ENCODE peak calls at places on chromosome 10, in eight cellular contexts. N is Peyer's patch, X is DMS153, J is AG08395, M is cortex of kidney, V is fibroblast of mammary gland, B is coronary artery, D is T-helper 9 cell. P is an unnamed sample.
A peak's percentile ranks its signal among the peaks of the same experiment; 100 is the strongest.

GRCh38 chr10:113094114-113094486 is 144.1 kb downstream of the TCF7L2 start:
- DNase-seq in D (no peak), J (no peak), N (no peak), X (no peak), B (no peak), V (peak; percentile 62), M (no peak), P (no peak)

GRCh38 chr10:110613341-110613995 is 30.7 kb upstream of the RBM20 start:
- DNase-seq in D (no peak), X (no peak), J (no peak), V (no peak), N (no peak), M (no peak), B (no peak), P (no peak)

GRCh38 chr10:2850202-2850601 is 217.1 kb upstream of the PFKP start:
- DNase-seq in N (no peak), M (no peak), J (no peak), D (no peak), V (no peak), B (no peak), X (no peak), P (no peak)

GRCh38 chr10:124674768-124675222 is 69.4 kb downstream of the FAM53B start:
- DNase-seq in N (no peak), D (no peak), J (no peak), M (no peak), X (no peak), V (no peak), B (no peak), P (peak; percentile 79)

GRCh38 chr10:89367529-89367928 is 10.3 kb upstream of the IFIT1B start:
- DNase-seq in J (peak; percentile 4), X (no peak), D (no peak), B (no peak), V (no peak), N (no peak), M (no peak), P (no peak)

GRCh38 chr10:23702977-23703414 is 264.1 kb downstream of the OTUD1 start:
- DNase-seq in D (peak; percentile 22), X (no peak), N (no peak), J (peak; percentile 41), M (no peak), V (peak; percentile 70), B (no peak), P (peak; percentile 93)

GRCh38 chr10:33509231-33509871 is 174.9 kb upstream of the NRP1 start:
- DNase-seq in D (no peak), N (no peak), M (no peak), J (peak; percentile 79), B (no peak), V (peak; percentile 84), X (peak; percentile 52), P (peak; percentile 88)

GRCh38 chr10:103120977-103121735 is 71.9 kb downstream of the NT5C2 start:
- DNase-seq in V (peak; percentile 42), D (no peak), B (no peak), N (no peak), J (no peak), M (no peak), X (no peak), P (no peak)

GRCh38 chr10:72276013-72276387 is 2.3 kb downstream of the DDIT4 start:
- DNase-seq in V (peak; percentile 47), J (no peak), M (no peak), X (peak; percentile 32), B (no peak), N (no peak), D (no peak), P (no peak)

GRCh38 chr10:109961181-109962001 is 38.1 kb upstream of the XPNPEP1 start:
- DNase-seq in V (peak; percentile 73), N (no peak), M (no peak), D (no peak), J (no peak), X (peak; percentile 82), B (no peak), P (peak; percentile 82)

GRCh38 chr10:113045155-113046055 is 95.4 kb downstream of the TCF7L2 start:
- DNase-seq in B (no peak), J (peak; percentile 87), N (no peak), D (no peak), V (peak; percentile 92), X (no peak), M (no peak), P (no peak)

GRCh38 chr10:85317827-85318226 is 989.4 kb downstream of the CCSER2 start:
- DNase-seq in D (no peak), X (no peak), J (no peak), N (no peak), V (no peak), M (no peak), B (no peak), P (no peak)

GRCh38 chr10:123472606-123473005 is 193.5 kb upstream of the GPR26 start:
- DNase-seq in N (no peak), X (no peak), V (no peak), B (no peak), M (no peak), J (no peak), D (no peak), P (peak; percentile 85)

GRCh38 chr10:1247598-1248261 is 191.5 kb downstream of the WDR37 start:
- DNase-seq in B (no peak), D (no peak), M (no peak), J (no peak), V (no peak), N (peak; percentile 29), X (no peak), P (no peak)

GRCh38 chr10:79098596-79099015 is 29.8 kb downstream of the ZMIZ1 start:
- DNase-seq in B (no peak), V (peak; percentile 45), N (no peak), X (no peak), J (peak; percentile 54), M (no peak), D (no peak), P (no peak)

GRCh38 chr10:132351611-132352010 is 19.6 kb downstream of the LRRC27 start:
- DNase-seq in M (no peak), X (no peak), N (no peak), J (no peak), B (no peak), V (no peak), D (no peak), P (no peak)

GRCh38 chr10:104322416-104322782 is 15.9 kb downstream of the ITPRIP start:
- DNase-seq in M (no peak), D (no peak), B (no peak), X (peak; percentile 50), V (no peak), J (no peak), N (no peak), P (no peak)

GRCh38 chr10:74870191-74870590 is 43.8 kb downstream of the KAT6B start:
- DNase-seq in N (no peak), D (no peak), X (no peak), J (no peak), B (no peak), M (no peak), V (no peak), P (no peak)

GRCh38 chr10:110275140-110275729 is 29.5 kb downstream of the SMNDC1 start:
- DNase-seq in B (no peak), D (no peak), J (no peak), V (no peak), X (no peak), N (no peak), M (no peak), P (no peak)

GRCh38 chr10:307659-308058 is 172.4 kb downstream of the ZMYND11 start:
- DNase-seq in B (no peak), N (no peak), D (no peak), M (no peak), V (no peak), X (no peak), J (no peak), P (no peak)

GRCh38 chr10:36172574-36172973 is 530.5 kb upstream of the FZD8 start:
- DNase-seq in X (no peak), B (no peak), N (no peak), D (no peak), M (no peak), V (peak; percentile 46), J (peak; percentile 33), P (peak; percentile 77)

GRCh38 chr10:117736655-117737054 is 194.1 kb downstream of the EMX2 start:
- DNase-seq in X (no peak), M (no peak), J (peak; percentile 63), D (no peak), V (peak; percentile 4), B (no peak), N (no peak), P (no peak)

GRCh38 chr10:72243822-72244437 is 27.9 kb upstream of the ASCC1 start:
- DNase-seq in M (no peak), X (no peak), D (no peak), V (peak; percentile 98), B (peak; percentile 90), N (no peak), J (peak; percentile 93), P (peak; percentile 78)

GRCh38 chr10:91115618-91116390 is 104.7 kb upstream of the PCGF5 start:
- DNase-seq in V (no peak), J (no peak), X (no peak), D (no peak), B (no peak), M (no peak), N (no peak), P (no peak)

GRCh38 chr10:11631890-11632587 is 20.6 kb upstream of the USP6NL start:
- DNase-seq in N (no peak), B (no peak), M (no peak), X (no peak), V (no peak), J (no peak), D (no peak), P (no peak)

GRCh38 chr10:5461201-5461585 is 38.2 kb downstream of the CALML5 start:
- DNase-seq in X (no peak), B (no peak), M (no peak), D (no peak), N (no peak), V (peak; percentile 36), J (no peak), P (no peak)

GRCh38 chr10:71435571-71436267 is 39.0 kb downstream of the CDH23 start:
- DNase-seq in J (peak; percentile 24), X (no peak), N (no peak), D (no peak), V (peak; percentile 5), B (peak; percentile 66), M (no peak), P (no peak)

GRCh38 chr10:117429644-117430043 is 54.4 kb upstream of the PDZD8 start:
- DNase-seq in X (no peak), N (no peak), V (no peak), D (no peak), M (no peak), J (peak; percentile 27), B (no peak), P (peak; percentile 55)

GRCh38 chr10:122276611-122277205 is 5.6 kb downstream of the BTBD16 start:
- DNase-seq in M (no peak), V (peak; percentile 53), D (no peak), X (no peak), N (no peak), J (no peak), B (peak; percentile 57), P (no peak)

GRCh38 chr10:17181751-17182150 is 19.7 kb downstream of the TRDMT1 start:
- DNase-seq in V (no peak), X (peak; percentile 56), D (no peak), N (no peak), J (no peak), B (no peak), M (no peak), P (peak; percentile 48)

GRCh38 chr10:30775779-30776591 is 146.4 kb upstream of the LYZL2 start:
- DNase-seq in J (peak; percentile 84), N (no peak), X (no peak), V (peak; percentile 89), D (no peak), B (no peak), M (no peak), P (no peak)

P was measured in left kidney.